ENCODE peak calls at places on chromosomes 13 and 19, in eight cellular contexts. U, Z, S, R, L, C, G and E are unnamed samples.

GRCh38 chr19:538641-539428 is 5.0 kb upstream of the GZMM start:
- DNase-seq in S (no peak), R (no peak), G (no peak), U (no peak), C (no peak), L (no peak), Z (no peak), E (no peak)

GRCh38 chr13:114211446-114211845 is 23.3 kb upstream of the CDC16 start:
- DNase-seq in G (no peak), R (no peak), L (no peak), S (no peak), U (no peak), C (no peak), Z (no peak), E (no peak)

GRCh38 chr13:68749801-68750200 is 1357.8 kb upstream of the ATXN8OS start:
- DNase-seq in R (no peak), G (no peak), L (no peak), S (no peak), C (no peak), U (no peak), Z (no peak), E (no peak)

GRCh38 chr13:109602356-109602755 is 184.0 kb downstream of the IRS2 start:
- DNase-seq in R (no peak), G (no peak), C (no peak), Z (no peak), U (no peak), L (no peak), S (no peak), E (no peak)

GRCh38 chr19:1449467-1450442 is at the start of gene APC2:
- DNase-seq in C (peak; percentile 36), G (no peak), Z (no peak), R (no peak), L (no peak), U (no peak), S (no peak), E (no peak)

GRCh38 chr13:51924756-51925544 is 63.2 kb downstream of the CCDC70 start:
- DNase-seq in S (no peak), Z (no peak), G (no peak), C (no peak), U (no peak), R (no peak), L (no peak), E (no peak)

GRCh38 chr13:45492538-45492937 is 27.8 kb downstream of the COG3 start:
- DNase-seq in G (no peak), U (no peak), S (no peak), L (peak; percentile 59), Z (no peak), C (peak; percentile 68), R (no peak), E (no peak)

GRCh38 chr13:26062853-26063444 is 11.1 kb upstream of the SHISA2 start:
- DNase-seq in R (no peak), C (peak; percentile 55), S (no peak), L (peak; percentile 77), U (no peak), Z (no peak), G (no peak), E (no peak)

GRCh38 chr19:1211494-1212234 is 6.1 kb downstream of the STK11 start:
- DNase-seq in R (no peak), C (no peak), S (no peak), Z (no peak), G (no peak), L (no peak), U (no peak), E (no peak)

GRCh38 chr13:39149896-39150295 is 111.6 kb downstream of the NHLRC3 start:
- DNase-seq in S (no peak), G (no peak), L (no peak), R (no peak), Z (no peak), C (no peak), U (no peak), E (no peak)

GRCh38 chr13:80577285-80577684 is 236.4 kb upstream of the SPRY2 start:
- DNase-seq in L (no peak), G (no peak), C (no peak), S (no peak), Z (no peak), R (no peak), U (no peak), E (no peak)

GRCh38 chr13:88472316-88472715 is 801.1 kb downstream of the SLITRK5 start:
- DNase-seq in L (no peak), C (no peak), S (no peak), U (no peak), R (no peak), G (no peak), Z (no peak), E (no peak)

GRCh38 chr19:53977429-53977990 is 13.9 kb upstream of the CACNG6 start:
- DNase-seq in S (peak; percentile 39), Z (peak; percentile 76), L (peak; percentile 91), C (peak; percentile 80), R (peak; percentile 77), G (peak; percentile 18), U (no peak), E (peak; percentile 75)

GRCh38 chr13:73870036-73870741 is 264.0 kb downstream of the KLF12 start:
- DNase-seq in Z (no peak), S (no peak), L (peak; percentile 89), R (no peak), U (no peak), C (peak; percentile 29), G (no peak), E (no peak)

GRCh38 chr13:26246154-26246553 is 7.8 kb upstream of the CDK8 start:
- DNase-seq in U (no peak), R (no peak), L (no peak), G (no peak), C (no peak), S (no peak), Z (no peak), E (no peak)

GRCh38 chr13:75691183-75691582 is 55.1 kb downstream of the LMO7 start:
- DNase-seq in S (no peak), U (no peak), L (no peak), R (no peak), Z (no peak), G (no peak), C (no peak), E (no peak)

GRCh38 chr13:113669231-113669870 is 2.3 kb downstream of the GRK1 start:
- DNase-seq in U (no peak), C (no peak), G (no peak), S (no peak), L (no peak), Z (peak; percentile 29), R (no peak), E (no peak)

GRCh38 chr13:33717775-33718174 is 100.2 kb upstream of the RFC3 start:
- DNase-seq in Z (no peak), S (no peak), R (no peak), C (no peak), G (no peak), L (peak; percentile 9), U (no peak), E (no peak)

GRCh38 chr13:63542704-63543215 is 2127.1 kb upstream of the PCDH20 start:
- DNase-seq in R (no peak), U (no peak), Z (no peak), S (no peak), L (no peak), G (no peak), C (no peak), E (no peak)

GRCh38 chr13:74129500-74130144 is 4.6 kb downstream of the KLF12 start:
- DNase-seq in U (no peak), G (no peak), Z (no peak), R (no peak), S (no peak), L (no peak), C (peak; percentile 56), E (no peak)

GRCh38 chr13:30791354-30791921 is 56.1 kb downstream of the ALOX5AP start:
- DNase-seq in L (no peak), Z (no peak), U (no peak), S (no peak), C (peak; percentile 76), R (no peak), G (no peak), E (no peak)

GRCh38 chr13:99059498-99060070 is 81.7 kb upstream of the DOCK9 start:
- DNase-seq in L (peak; percentile 25), Z (no peak), C (no peak), U (no peak), S (no peak), G (no peak), R (no peak), E (no peak)

GRCh38 chr13:51034906-51035305 is 76.2 kb downstream of the C13orf42 start:
- DNase-seq in Z (no peak), G (no peak), R (no peak), S (no peak), C (no peak), U (no peak), L (no peak), E (no peak)

GRCh38 chr13:82002693-82003092 is 1661.8 kb upstream of the SPRY2 start:
- DNase-seq in L (no peak), G (no peak), R (no peak), U (no peak), C (no peak), S (no peak), Z (no peak), E (no peak)

GRCh38 chr13:98537306-98537705 is 39.6 kb downstream of the STK24 start:
- DNase-seq in U (no peak), S (no peak), G (no peak), L (no peak), C (no peak), R (no peak), Z (no peak), E (no peak)

GRCh38 chr19:35090795-35091214 is 24.8 kb upstream of the FXYD3 start:
- DNase-seq in Z (no peak), L (no peak), R (no peak), G (no peak), C (no peak), U (no peak), S (no peak), E (no peak)

GRCh38 chr13:99307648-99308339 is 595 bp upstream of the GPR183 start:
- DNase-seq in R (peak; percentile 31), C (peak; percentile 54), G (no peak), L (peak; percentile 64), S (peak; percentile 70), U (no peak), Z (no peak), E (no peak)

GRCh38 chr19:38869836-38870607 is 8.1 kb downstream of the RINL start:
- DNase-seq in S (peak; percentile 87), R (no peak), Z (peak; percentile 75), U (peak; percentile 88), L (peak; percentile 62), G (peak; percentile 84), C (peak; percentile 60), E (no peak)

GRCh38 chr19:17576758-17577532 is 21.5 kb downstream of the COLGALT1 start:
- DNase-seq in C (peak; percentile 15), S (no peak), L (no peak), R (no peak), Z (no peak), G (no peak), U (no peak), E (no peak)

GRCh38 chr19:38012290-38012689 is 105.3 kb downstream of the SIPA1L3 start:
- DNase-seq in G (no peak), U (no peak), R (no peak), Z (no peak), L (no peak), C (no peak), S (no peak), E (no peak)

GRCh38 chr13:28355822-28356371 is 139.0 kb downstream of the FLT1 start:
- DNase-seq in S (no peak), U (no peak), L (peak; percentile 91), C (peak; percentile 56), R (no peak), G (no peak), Z (no peak), E (no peak)

GRCh38 chr13:60335531-60335930 is 61.5 kb upstream of the TDRD3 start:
- DNase-seq in S (no peak), U (no peak), L (peak; percentile 30), G (no peak), R (no peak), Z (no peak), C (peak; percentile 28), E (no peak)